ENCODE peak calls at places on chromosomes 5 and 9, in seven cellular contexts. O, X, I, K, G, A and J are unnamed samples.

GRCh38 chr9:88748566-88749238 is 213.7 kb downstream of the NXNL2 start:
- DNase-seq in A (peak), I (peak), O (peak), K (peak), G (no peak), X (no peak), J (no peak)

GRCh38 chr5:178281321-178281720 is 48.7 kb upstream of the PHYKPL start:
- DNase-seq in O (no peak), A (no peak), G (no peak), K (peak), I (no peak), X (no peak), J (no peak)

GRCh38 chr9:137461663-137462395 is 2.7 kb upstream of the NSMF start:
- DNase-seq in I (no peak), G (peak), O (no peak), X (no peak), K (peak), A (peak), J (no peak)

GRCh38 chr9:22129134-22129533 is 120.0 kb upstream of the CDKN2B start:
- DNase-seq in O (no peak), A (no peak), X (no peak), G (no peak), K (no peak), I (peak), J (no peak)

GRCh38 chr9:91421022-91421765 is 2.4 kb downstream of the NFIL3 start:
- DNase-seq in I (peak), O (no peak), A (peak), X (peak), G (peak), K (peak), J (peak)

GRCh38 chr5:131810510-131811249 is 13.9 kb upstream of the FNIP1 start:
- DNase-seq in K (no peak), G (peak), I (no peak), O (no peak), X (no peak), A (no peak), J (peak)

GRCh38 chr5:142095651-142096330 is 12.8 kb upstream of the NDFIP1 start:
- DNase-seq in G (no peak), X (no peak), O (peak), I (no peak), A (no peak), K (no peak), J (peak)

GRCh38 chr5:95984287-95984938 is 22.8 kb upstream of the ELL2 start:
- DNase-seq in X (no peak), K (no peak), G (no peak), O (no peak), I (no peak), A (no peak), J (no peak)

GRCh38 chr9:69456201-69456600 is 131.2 kb downstream of the ENTREP1 start:
- DNase-seq in I (no peak), X (no peak), O (no peak), A (no peak), K (no peak), G (no peak), J (no peak)

GRCh38 chr5:82160948-82161347 is 117.2 kb downstream of the RPS23 start:
- DNase-seq in G (no peak), I (no peak), A (no peak), O (no peak), K (no peak), X (no peak), J (no peak)

GRCh38 chr5:31847354-31847753 is 208.4 kb downstream of the PDZD2 start:
- DNase-seq in A (no peak), K (no peak), I (no peak), X (no peak), O (no peak), G (no peak), J (no peak)

GRCh38 chr5:31846934-31847333 is 208.0 kb downstream of the PDZD2 start:
- DNase-seq in A (no peak), I (no peak), K (no peak), X (no peak), G (no peak), O (no peak), J (no peak)

GRCh38 chr5:31845351-31845750 is 206.4 kb downstream of the PDZD2 start:
- DNase-seq in G (no peak), K (no peak), A (no peak), X (no peak), I (peak), O (no peak), J (no peak)

GRCh38 chr5:31844615-31845345 is 205.8 kb downstream of the PDZD2 start:
- DNase-seq in A (no peak), G (no peak), I (no peak), X (no peak), K (no peak), O (no peak), J (peak)
- TF ChIP-seq CTCF in A (no peak), G (no peak), I (no peak), X (no peak), K (no peak), O (no peak), J (peak)

GRCh38 chr9:116767219-116767618 is 80.1 kb downstream of the TRIM32 start:
- DNase-seq in G (no peak), I (no peak), K (no peak), A (no peak), O (no peak), X (no peak), J (no peak)
- TF ChIP-seq CTCF in G (no peak), I (no peak), K (no peak), A (no peak), O (no peak), X (no peak), J (no peak)

GRCh38 chr9:37653385-37653784 is 2.6 kb downstream of the FRMPD1 start:
- DNase-seq in O (no peak), A (no peak), I (no peak), K (no peak), G (no peak), X (no peak), J (no peak)
- TF ChIP-seq CTCF in O (no peak), A (no peak), I (no peak), K (no peak), G (no peak), X (no peak), J (no peak)

DNA sequence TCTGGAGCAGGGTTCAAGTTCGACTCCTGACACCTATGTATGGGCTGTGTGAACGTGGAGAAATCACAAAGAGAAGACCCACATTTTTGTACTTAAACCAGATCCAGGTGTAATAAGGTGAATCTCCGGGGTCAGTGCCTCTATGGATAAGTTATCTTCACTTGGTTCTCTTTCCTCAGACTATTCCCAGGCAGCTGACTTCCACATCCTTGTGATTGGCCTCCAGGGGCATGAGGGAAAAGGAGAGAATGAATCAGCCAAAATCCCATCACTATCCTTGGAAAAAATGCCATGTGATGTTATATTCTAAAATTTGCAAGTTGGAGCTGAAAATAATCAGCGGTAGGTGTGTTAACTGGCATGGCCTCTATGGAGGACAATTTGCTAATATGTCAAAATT is 37.2 kb downstream of the ZNF622 start:
- DNase-seq in K (no peak), I (no peak), X (no peak), A (no peak), G (no peak), O (no peak), J (no peak)
- TF ChIP-seq CTCF in K (no peak), I (no peak), X (peak), A (no peak), G (no peak), O (no peak), J (no peak)

GRCh38 chr5:16160706-16161105 is 18.9 kb downstream of the MARCHF11 start:
- DNase-seq in X (no peak), G (peak), I (peak), K (no peak), O (no peak), A (no peak), J (peak)
- TF ChIP-seq CTCF in X (peak), G (peak), I (peak), K (peak), O (peak), A (peak), J (peak)

GRCh38 chr5:1010181-1010510 is 1.5 kb downstream of the NKD2 start:
- DNase-seq in I (no peak), X (no peak), A (no peak), K (no peak), O (no peak), G (peak), J (no peak)
- TF ChIP-seq CTCF in I (no peak), X (peak), A (no peak), K (peak), O (no peak), G (no peak), J (no peak)

GRCh38 chr5:72320022-72320898 is at the start of the genes MRPS27 and PTCD2:
- DNase-seq in O (peak), A (peak), G (peak), K (peak), X (peak), I (peak), J (peak)
- TF ChIP-seq CTCF in O (peak), A (peak), G (peak), K (peak), X (peak), I (peak), J (no peak)

DNA sequence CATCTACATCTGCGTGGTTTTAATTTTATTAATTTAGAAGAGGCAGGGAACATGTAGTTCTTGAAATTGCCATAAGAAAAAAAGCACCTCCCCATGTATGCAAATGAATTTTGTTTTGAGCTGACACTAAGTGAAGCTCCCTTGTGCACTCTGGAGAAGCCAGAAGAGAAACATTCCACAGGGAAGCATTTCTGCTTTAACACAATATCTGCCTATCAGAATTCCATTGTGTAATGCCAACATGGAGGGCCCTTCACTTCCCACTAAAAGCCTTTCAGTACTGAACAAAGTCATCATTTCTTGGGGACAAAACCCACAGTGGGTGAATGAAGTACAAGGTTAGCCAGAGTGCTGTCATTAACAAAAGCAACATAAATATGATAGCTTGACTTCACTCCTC is 59.7 kb downstream of the PRELID2 start:
- DNase-seq in X (no peak), O (no peak), G (no peak), I (no peak), A (no peak), K (no peak), J (no peak)
- TF ChIP-seq CTCF in X (no peak), O (no peak), G (no peak), I (no peak), A (no peak), K (no peak), J (no peak)

GRCh38 chr5:102617857-102618187 is 119.0 kb upstream of the SLCO6A1 start:
- DNase-seq in K (no peak), X (no peak), A (no peak), G (no peak), O (no peak), I (no peak), J (no peak)

GRCh38 chr5:102625940-102626339 is 127.1 kb upstream of the SLCO6A1 start:
- DNase-seq in I (no peak), X (no peak), G (no peak), K (no peak), O (no peak), A (no peak), J (no peak)

GRCh38 chr5:102625446-102625845 is 126.6 kb upstream of the SLCO6A1 start:
- DNase-seq in A (no peak), K (no peak), I (no peak), G (no peak), X (no peak), O (no peak), J (no peak)

GRCh38 chr5:102623295-102623694 is 124.5 kb upstream of the SLCO6A1 start:
- DNase-seq in I (no peak), K (no peak), A (no peak), G (no peak), O (no peak), X (no peak), J (no peak)

GRCh38 chr5:102622244-102622643 is 123.4 kb upstream of the SLCO6A1 start:
- DNase-seq in K (no peak), X (no peak), I (no peak), A (no peak), O (no peak), G (no peak), J (no peak)
- TF ChIP-seq CTCF in K (no peak), X (no peak), I (no peak), A (no peak), O (no peak), G (no peak), J (no peak)